ENCODE peak calls at places on chromosomes 13 and 19, in nine cellular contexts. Q is endothelial cell, E is endodermal cell, V is left lung, Y is breast epithelium, I is heart left ventricle, D is B cell, U is adrenal gland, B is heart right ventricle. W is an unnamed sample.

GRCh38 chr13:41976491-41976890 is 15.6 kb upstream of the VWA8 start:
- DNase-seq in V (no peak), U (no peak), Y (no peak), Q (no peak), B (no peak), I (no peak), E (no peak), D (no peak), W (no peak)

GRCh38 chr13:50358221-50358620 is 343.0 kb downstream of the KCNRG start:
- DNase-seq in Q (no peak), D (no peak), U (no peak), V (no peak), E (no peak), I (no peak), Y (no peak), B (no peak), W (no peak)

GRCh38 chr19:920051-920857 is 3.1 kb downstream of the KISS1R start:
- DNase-seq in E (peak), B (no peak), Q (no peak), V (no peak), I (no peak), D (peak), Y (no peak), U (no peak), W (peak)

GRCh38 chr13:65768545-65768944 is 1461.6 kb downstream of the PCDH9 start:
- DNase-seq in I (no peak), B (no peak), D (no peak), Y (no peak), U (no peak), E (peak), Q (no peak), V (no peak), W (no peak)

GRCh38 chr13:101838305-101838835 is 385.9 kb downstream of the ITGBL1 start:
- DNase-seq in D (no peak), V (no peak), Q (no peak), E (no peak), U (no peak), Y (no peak), I (no peak), B (no peak), W (no peak)

GRCh38 chr19:30049844-30050667 is 108.0 kb downstream of the URI1 start:
- DNase-seq in Q (no peak), I (no peak), Y (no peak), B (no peak), V (no peak), D (no peak), E (no peak), U (no peak), W (no peak)

GRCh38 chr19:31113250-31113685 is 236.0 kb downstream of the TSHZ3 start:
- DNase-seq in Y (no peak), Q (no peak), E (no peak), V (no peak), U (no peak), D (no peak), B (no peak), I (no peak), W (no peak)

GRCh38 chr19:38658462-38659306 is 11.2 kb downstream of the ACTN4 start:
- DNase-seq in Y (peak), U (peak), V (no peak), D (no peak), E (no peak), Q (no peak), B (no peak), I (no peak), W (no peak)

GRCh38 chr13:113836917-113837553 is 26.8 kb downstream of the GAS6 start:
- DNase-seq in Y (peak), Q (no peak), B (peak), V (no peak), I (peak), E (no peak), D (no peak), U (peak), W (no peak)

GRCh38 chr13:86986448-86986847 is 684.7 kb upstream of the SLITRK5 start:
- DNase-seq in Q (no peak), V (no peak), Y (no peak), U (no peak), I (no peak), B (no peak), D (no peak), E (no peak), W (no peak)

GRCh38 chr13:73248711-73249580 is 190.1 kb downstream of the KLF5 start:
- DNase-seq in U (no peak), Q (no peak), B (no peak), V (no peak), D (no peak), I (no peak), Y (peak), E (peak), W (no peak)

GRCh38 chr19:41746593-41747227 is 8.6 kb upstream of the CEACAM6 start:
- DNase-seq in Y (no peak), E (peak), B (no peak), U (peak), V (no peak), D (peak), Q (peak), I (peak), W (peak)
- TF ChIP-seq CTCF in Y (peak), E (peak), B (no peak), U (peak), V (peak), D (peak), Q (peak), I (peak), W (peak)

DNA sequence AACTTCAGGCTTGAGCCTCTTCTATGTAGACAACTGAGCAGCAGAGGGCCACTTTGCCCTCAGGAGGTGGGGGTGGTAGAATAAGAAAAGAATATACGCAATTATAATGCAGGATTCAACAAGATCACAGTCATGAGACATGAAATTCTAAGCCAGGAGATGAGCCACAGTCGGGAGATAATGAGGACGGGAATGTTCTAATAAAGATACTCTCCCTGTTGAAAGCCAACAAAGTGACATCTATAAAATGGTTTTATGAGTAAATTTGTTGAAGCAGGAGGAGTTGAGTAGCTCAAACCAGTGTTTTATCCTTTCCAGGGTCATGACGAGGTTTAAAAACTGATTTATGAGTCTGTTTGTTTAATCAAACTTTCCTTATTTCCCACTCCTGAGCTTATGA is 152.0 kb upstream of the SERP2 start:
- DNase-seq in B (no peak), U (no peak), D (no peak), V (no peak), I (no peak), Q (no peak), Y (no peak), E (no peak), W (no peak)
- TF ChIP-seq CTCF in B (no peak), U (no peak), D (no peak), V (no peak), I (no peak), Q (no peak), Y (no peak), E (no peak), W (no peak)

DNA sequence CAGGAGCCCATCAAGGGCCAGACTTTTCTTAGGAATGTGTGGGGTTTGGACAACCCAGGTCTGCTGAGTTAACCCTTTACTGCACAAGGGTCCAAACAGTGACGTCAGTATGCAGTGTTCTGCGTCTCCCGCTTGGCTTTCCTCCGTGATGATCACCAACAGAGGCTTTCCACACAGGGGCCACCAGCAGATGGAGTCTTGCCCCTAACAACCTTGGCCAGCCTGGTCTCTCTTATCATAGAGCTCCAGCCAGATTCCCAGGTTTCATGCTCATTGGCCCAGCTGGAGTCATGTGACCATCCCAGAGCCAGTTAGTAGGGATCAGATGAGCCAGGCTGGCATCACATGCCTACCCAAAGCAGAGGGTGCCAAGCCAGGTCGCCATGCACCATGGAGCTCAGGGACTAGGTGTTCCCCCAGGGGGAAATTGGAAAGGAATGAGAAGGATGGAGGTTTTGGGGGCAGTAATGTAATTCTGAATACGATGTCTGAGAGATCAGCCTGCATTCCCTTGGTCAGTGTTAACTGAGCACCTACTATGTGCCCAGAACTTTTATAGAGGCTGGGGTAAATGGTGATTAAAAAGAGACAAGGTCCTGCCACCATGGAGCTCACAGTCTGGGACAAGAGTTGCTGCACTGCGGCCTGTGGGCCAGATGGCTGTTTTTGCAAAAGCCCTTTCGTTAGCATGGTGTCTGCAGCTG is 61.2 kb downstream of the MYH14 start:
- DNase-seq in Q (no peak), I (no peak), E (peak), B (no peak), Y (no peak), U (no peak), D (no peak), V (no peak), W (no peak)
- TF ChIP-seq CTCF in Q (no peak), I (no peak), E (peak), B (no peak), Y (no peak), U (no peak), D (no peak), V (no peak), W (peak)

DNA sequence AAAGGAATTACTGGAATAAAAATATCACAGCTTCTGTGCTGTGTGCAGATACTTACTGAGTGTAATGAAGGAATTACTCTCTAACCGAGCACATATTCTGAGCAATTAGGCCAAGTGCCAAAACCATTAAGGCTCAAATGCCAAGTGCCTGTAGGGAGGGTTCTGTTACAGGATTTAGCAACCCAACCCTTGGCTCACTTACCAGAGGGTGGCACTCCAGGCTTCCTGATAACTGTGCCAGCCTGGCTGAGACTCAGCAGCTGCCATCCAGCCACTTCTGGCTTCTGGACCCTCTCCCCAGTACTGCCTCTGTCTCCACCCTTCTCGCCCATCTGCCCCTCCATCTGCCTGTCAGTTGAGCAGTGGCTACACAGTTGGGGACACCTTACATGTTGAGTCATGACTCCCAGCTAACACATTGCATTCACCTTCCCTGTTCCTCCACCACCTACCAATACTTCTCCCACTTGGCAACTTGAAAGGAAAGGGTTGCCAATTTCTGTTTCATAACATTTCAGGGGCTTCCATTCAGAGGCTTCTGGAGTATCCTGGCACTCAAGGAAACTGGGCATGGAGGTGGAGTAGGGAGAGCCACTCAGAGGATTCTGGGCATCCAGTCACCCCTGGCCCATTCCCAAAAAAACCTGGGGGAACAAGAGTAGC is 110.5 kb downstream of the COG6 start:
- DNase-seq in D (no peak), B (peak), I (peak), V (no peak), Y (peak), E (peak), Q (peak), U (no peak), W (no peak)
- TF ChIP-seq CTCF in D (no peak), B (peak), I (peak), V (no peak), Y (no peak), E (peak), Q (no peak), U (peak), W (peak)

W was measured in GM10248.